ENCODE peak calls at places on chromosomes 5 and 9, in nine cellular contexts. O, N, Z, U, E, L, M, H and X are unnamed samples.

GRCh38 chr5:72482046-72482445 is 25.2 kb downstream of the ZNF366 start:
- DNase-seq in O (no peak), N (no peak), Z (no peak), U (no peak), E (no peak), L (no peak), M (no peak), H (no peak), X (no peak)

GRCh38 chr5:38531518-38531917 is 24.9 kb downstream of the LIFR start:
- DNase-seq in O (no peak), N (no peak), Z (no peak), U (no peak), E (no peak), L (no peak), M (no peak), H (no peak), X (no peak)

GRCh38 chr5:73222173-73222572 is 49.2 kb downstream of the TMEM174 start:
- DNase-seq in O (no peak), N (no peak), Z (no peak), U (no peak), E (no peak), L (no peak), M (no peak), H (no peak), X (no peak)

GRCh38 chr5:155767480-155767879 is 559.5 kb upstream of the SGCD start:
- DNase-seq in O (no peak), N (no peak), Z (no peak), U (no peak), E (no peak), L (no peak), M (no peak), H (no peak), X (no peak)

GRCh38 chr9:438961-439768 is 224.5 kb downstream of the DOCK8 start:
- DNase-seq in O (no peak), N (no peak), Z (peak), U (no peak), E (no peak), L (no peak), M (peak), H (peak), X (no peak)

GRCh38 chr5:154370119-154370518 is 75.7 kb upstream of the SAP30L start:
- DNase-seq in O (no peak), N (no peak), Z (no peak), U (peak), E (no peak), L (no peak), M (no peak), H (no peak), X (peak)

GRCh38 chr9:105004466-105005090 is 76.6 kb upstream of the ABCA1 start:
- DNase-seq in O (no peak), N (no peak), Z (no peak), U (no peak), E (no peak), L (no peak), M (no peak), H (no peak), X (no peak)

GRCh38 chr9:126763130-126763764 is 41.6 kb upstream of the ZBTB43 start:
- DNase-seq in O (no peak), N (no peak), Z (no peak), U (no peak), E (peak), L (no peak), M (no peak), H (no peak), X (no peak)

GRCh38 chr9:135615666-135616620 is 23.4 kb downstream of the GLT6D1 start:
- DNase-seq in O (peak), N (no peak), Z (no peak), U (no peak), E (no peak), L (no peak), M (peak), H (no peak), X (no peak)

GRCh38 chr9:16701347-16701746 is 169.1 kb downstream of the BNC2 start:
- DNase-seq in O (no peak), N (no peak), Z (no peak), U (no peak), E (no peak), L (no peak), M (no peak), H (no peak), X (no peak)

GRCh38 chr9:16704096-16704488 is 166.4 kb downstream of the BNC2 start:
- DNase-seq in O (no peak), N (no peak), Z (no peak), U (no peak), E (no peak), L (no peak), M (no peak), H (no peak), X (no peak)

GRCh38 chr9:16708638-16709435 is 161.6 kb downstream of the BNC2 start:
- DNase-seq in O (no peak), N (no peak), Z (no peak), U (peak), E (no peak), L (no peak), M (no peak), H (no peak), X (no peak)

GRCh38 chr9:16705121-16705604 is 165.3 kb downstream of the BNC2 start:
- DNase-seq in O (peak), N (peak), Z (peak), U (peak), E (no peak), L (peak), M (peak), H (peak), X (peak)

GRCh38 chr9:16704489-16705111 is 165.9 kb downstream of the BNC2 start:
- DNase-seq in O (no peak), N (peak), Z (peak), U (peak), E (no peak), L (no peak), M (peak), H (peak), X (peak)
- H3K4me3 ChIP-seq in O (no peak), N (peak), Z (peak), U (peak), E (no peak), L (peak), M (peak), H (peak), X (peak)

DNA sequence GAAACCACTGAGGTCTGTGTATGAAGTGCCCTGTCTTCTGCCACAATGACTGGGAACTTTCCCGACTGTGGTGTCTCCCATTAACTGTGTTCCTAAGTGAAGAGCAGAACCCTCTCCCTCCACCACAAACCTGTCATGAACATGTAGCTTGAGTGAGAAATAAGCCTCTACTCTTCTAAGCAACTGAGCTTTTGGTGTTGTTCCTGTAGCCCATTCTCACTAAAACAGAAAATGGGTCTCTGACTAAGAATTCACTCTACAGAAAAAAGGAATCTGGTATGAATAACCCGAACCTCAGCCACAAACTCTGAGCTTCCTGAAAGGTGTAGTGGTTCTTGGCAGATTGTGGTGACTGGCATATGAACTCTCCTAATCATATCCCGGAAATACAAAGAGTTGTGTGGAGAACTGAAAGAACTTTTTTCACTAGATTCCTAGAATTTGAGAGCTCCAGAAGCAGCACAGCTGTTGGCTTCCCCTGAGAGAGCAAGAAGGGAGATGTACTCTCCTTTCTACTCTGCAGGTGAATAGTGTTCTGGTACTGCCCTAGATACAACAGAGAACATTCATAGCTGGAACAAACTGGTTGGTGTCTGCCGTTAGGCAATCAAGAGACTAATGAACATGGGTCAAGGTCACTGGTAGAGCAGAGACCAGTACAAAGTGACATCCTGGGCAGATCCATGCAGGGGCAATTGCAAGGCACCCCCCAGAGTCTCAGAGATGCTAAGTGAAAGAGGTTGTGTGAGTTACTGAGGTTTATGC is 283.8 kb downstream of the PDE4D start:
- DNase-seq in O (no peak), N (no peak), Z (no peak), U (no peak), E (no peak), L (no peak), M (no peak), H (no peak), X (no peak)
- TF ChIP-seq CTCF in O (no peak), N (no peak), Z (no peak), U (no peak), E (no peak), L (no peak), M (no peak), H (no peak), X (no peak)

GRCh38 chr9:114587345-114588149 is at the start of gene ATP6V1G1:
- DNase-seq in O (peak), N (peak), Z (peak), U (peak), E (peak), L (peak), M (peak), H (peak), X (peak)
- H3K4me3 ChIP-seq in O (peak), N (peak), Z (peak), U (peak), E (peak), L (peak), M (peak), H (peak), X (peak)

DNA sequence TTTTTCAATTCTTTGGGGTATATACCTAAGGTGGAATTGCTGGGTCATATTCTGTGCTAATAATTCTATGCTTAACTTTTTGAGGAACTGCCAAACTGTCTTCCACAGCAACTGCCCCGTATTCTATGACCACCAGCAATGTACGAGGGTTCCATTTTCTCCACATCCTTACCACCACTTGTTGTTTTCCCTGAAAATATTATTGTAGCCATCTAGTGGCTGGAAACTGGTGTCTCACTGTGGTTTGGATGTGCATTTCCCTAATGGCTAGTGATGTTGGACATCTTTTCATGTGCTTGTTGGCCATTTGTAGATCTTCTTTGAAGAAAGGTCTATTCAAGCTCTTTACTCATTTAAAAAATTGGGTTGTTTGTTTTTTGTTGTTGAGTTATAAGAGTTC is 30.7 kb downstream of the MSX2 start:
- DNase-seq in O (no peak), N (no peak), Z (peak), U (peak), E (no peak), L (no peak), M (no peak), H (no peak), X (no peak)
- TF ChIP-seq CTCF in O (no peak), N (peak), Z (peak), U (peak), E (no peak), L (no peak), M (peak), H (no peak), X (peak)

GRCh38 chr5:135031813-135032612 is 2.0 kb downstream of the PITX1 start:
- DNase-seq in O (no peak), N (no peak), Z (peak), U (no peak), E (no peak), L (no peak), M (no peak), H (no peak), X (no peak)

GRCh38 chr5:135030123-135030517 is 3.9 kb downstream of the PITX1 start:
- DNase-seq in O (no peak), N (no peak), Z (no peak), U (no peak), E (no peak), L (no peak), M (no peak), H (no peak), X (no peak)

GRCh38 chr5:135030691-135031145 is 3.3 kb downstream of the PITX1 start:
- DNase-seq in O (no peak), N (no peak), Z (no peak), U (no peak), E (no peak), L (no peak), M (no peak), H (no peak), X (peak)

GRCh38 chr5:135032613-135033025 is 1.4 kb downstream of the PITX1 start:
- DNase-seq in O (no peak), N (no peak), Z (no peak), U (no peak), E (no peak), L (no peak), M (no peak), H (no peak), X (no peak)

GRCh38 chr5:135031146-135031812 is 2.7 kb downstream of the PITX1 start:
- DNase-seq in O (no peak), N (no peak), Z (no peak), U (peak), E (no peak), L (no peak), M (no peak), H (peak), X (peak)
- H3K4me3 ChIP-seq in O (no peak), N (peak), Z (no peak), U (peak), E (peak), L (peak), M (peak), H (peak), X (peak)

GRCh38 chr5:25862276-25862675 is 1176.1 kb downstream of the CDH9 start:
- DNase-seq in O (no peak), N (no peak), Z (no peak), U (no peak), E (no peak), L (no peak), M (no peak), H (no peak), X (no peak)
- TF ChIP-seq CTCF in O (no peak), N (no peak), Z (no peak), U (no peak), E (peak), L (no peak), M (no peak), H (no peak), X (no peak)

GRCh38 chr5:59186623-59187022 is 603.7 kb downstream of the RAB3C start:
- DNase-seq in O (no peak), N (no peak), Z (no peak), U (peak), E (no peak), L (no peak), M (no peak), H (no peak), X (no peak)

GRCh38 chr5:59187772-59188347 is 605.0 kb downstream of the RAB3C start:
- DNase-seq in O (no peak), N (no peak), Z (peak), U (peak), E (no peak), L (no peak), M (no peak), H (no peak), X (peak)

GRCh38 chr5:59190746-59191145 is 607.9 kb downstream of the RAB3C start:
- DNase-seq in O (no peak), N (no peak), Z (no peak), U (no peak), E (no peak), L (no peak), M (no peak), H (no peak), X (no peak)

GRCh38 chr5:59189482-59189881 is 606.6 kb downstream of the RAB3C start:
- DNase-seq in O (no peak), N (no peak), Z (no peak), U (no peak), E (no peak), L (no peak), M (no peak), H (no peak), X (no peak)

GRCh38 chr5:59188415-59189225 is 605.7 kb downstream of the RAB3C start:
- DNase-seq in O (peak), N (no peak), Z (peak), U (peak), E (peak), L (peak), M (peak), H (peak), X (peak)
- H3K4me3 ChIP-seq in O (no peak), N (peak), Z (no peak), U (no peak), E (no peak), L (peak), M (peak), H (peak), X (peak)

GRCh38 chr9:6758418-6759113 is 793 bp downstream of the KDM4C start:
- DNase-seq in O (peak), N (peak), Z (no peak), U (peak), E (peak), L (peak), M (peak), H (peak), X (peak)
- TF ChIP-seq CTCF in O (no peak), N (no peak), Z (peak), U (no peak), E (no peak), L (no peak), M (peak), H (peak), X (no peak)